ENCODE peak calls at places on chromosomes 5 and 9, in five cellular contexts. B is thyroid gland; I is RWPE2; Z is CD8-positive, alpha-beta T cell; L is left ventricle myocardium inferior. P is an unnamed sample.

GRCh38 chr5:141564216-141564692 is 54.5 kb downstream of the DIAPH1 start:
- DNase-seq in L (no peak), B (peak; percentile 67), I (no peak), Z (peak; percentile 66), P (no peak)

GRCh38 chr9:1947438-1947837 is 67.7 kb upstream of the SMARCA2 start:
- DNase-seq in Z (no peak), L (no peak), B (no peak), I (no peak), P (no peak)

GRCh38 chr5:14009575-14009974 is 65.1 kb upstream of the DNAH5 start:
- DNase-seq in B (no peak), I (no peak), L (no peak), Z (no peak), P (no peak)

GRCh38 chr5:61202213-61202612 is 39.9 kb upstream of the SMIM15 start:
- DNase-seq in Z (no peak), B (no peak), I (no peak), L (no peak), P (no peak)

GRCh38 chr9:23769307-23769935 is 56.6 kb downstream of the ELAVL2 start:
- DNase-seq in Z (no peak), B (no peak), I (peak; percentile 87), L (no peak), P (no peak)

GRCh38 chr9:101235105-101235866 is 149.5 kb downstream of the BAAT start:
- DNase-seq in B (no peak), Z (no peak), L (no peak), I (no peak), P (no peak)

GRCh38 chr9:7150153-7150890 is 392.5 kb downstream of the KDM4C start:
- DNase-seq in L (no peak), Z (peak; percentile 9), B (peak; percentile 59), I (no peak), P (no peak)

GRCh38 chr5:140224658-140225057 is 49.7 kb downstream of the CYSTM1 start:
- DNase-seq in B (no peak), I (no peak), L (no peak), Z (no peak), P (no peak)

GRCh38 chr5:172450861-172451695 is 3.2 kb downstream of the SH3PXD2B start:
- DNase-seq in I (peak; percentile 56), Z (peak; percentile 37), B (no peak), L (no peak), P (no peak)

GRCh38 chr5:152255411-152255810 is 149.7 kb downstream of the NMUR2 start:
- DNase-seq in L (no peak), B (no peak), I (no peak), Z (no peak), P (no peak)

GRCh38 chr5:142800776-142801494 is 30.8 kb downstream of the ARHGAP26 start:
- DNase-seq in B (no peak), L (no peak), I (no peak), Z (peak; percentile 51), P (no peak)

GRCh38 chr5:160353379-160353778 is 17.0 kb downstream of the C1QTNF2 start:
- DNase-seq in L (peak; percentile 46), I (no peak), B (no peak), Z (no peak), P (peak; percentile 51)

GRCh38 chr9:116103976-116104820 is 49.4 kb upstream of the PAPPA start:
- DNase-seq in I (no peak), Z (no peak), B (no peak), L (no peak), P (no peak)

GRCh38 chr5:151684690-151685361 is 1.9 kb downstream of the SPARC start:
- DNase-seq in I (no peak), L (no peak), B (peak; percentile 83), Z (no peak), P (no peak)

GRCh38 chr5:81222285-81222684 is 10.8 kb upstream of the CKMT2 start:
- DNase-seq in Z (no peak), B (no peak), I (no peak), L (no peak), P (no peak)

GRCh38 chr5:130164966-130165365 is 260.7 kb downstream of the CHSY3 start:
- DNase-seq in I (no peak), B (no peak), L (no peak), Z (no peak), P (no peak)

GRCh38 chr5:113110117-113110516 is 133.5 kb downstream of the DCP2 start:
- DNase-seq in B (no peak), Z (no peak), L (no peak), I (no peak), P (no peak)

GRCh38 chr5:124631874-124632550 is 114.4 kb downstream of the ZNF608 start:
- DNase-seq in I (no peak), B (no peak), L (no peak), Z (no peak), P (no peak)
- TF ChIP-seq CTCF in I (no peak), B (no peak), L (no peak), Z (no peak), P (no peak)

DNA sequence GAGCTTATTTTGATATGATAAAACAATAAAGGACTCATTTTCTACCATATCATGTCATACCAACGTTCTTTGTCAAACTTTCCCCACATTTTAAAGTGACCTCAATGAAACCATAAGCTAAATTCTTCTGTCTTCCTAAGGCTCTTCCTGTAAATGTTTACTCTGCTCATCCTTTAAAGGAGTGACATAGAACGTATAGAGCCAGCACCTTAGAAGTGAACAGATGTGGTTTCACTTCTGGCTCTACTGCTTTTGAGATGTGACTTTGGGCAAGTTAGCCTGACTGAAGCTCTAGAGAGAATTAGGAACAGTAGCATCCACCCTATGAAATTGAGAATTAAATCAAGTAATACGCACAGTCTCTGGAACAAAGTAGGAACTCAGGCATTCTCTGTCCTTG is 24.1 kb downstream of the SAR1B start:
- DNase-seq in Z (no peak), B (no peak), L (no peak), I (no peak), P (no peak)
- H3K27ac ChIP-seq in Z (no peak overlapping the region), B (no peak overlapping the region), L (peak overlapping the region; percentile 47), I (no peak overlapping the region), P (no peak overlapping the region)

DNA sequence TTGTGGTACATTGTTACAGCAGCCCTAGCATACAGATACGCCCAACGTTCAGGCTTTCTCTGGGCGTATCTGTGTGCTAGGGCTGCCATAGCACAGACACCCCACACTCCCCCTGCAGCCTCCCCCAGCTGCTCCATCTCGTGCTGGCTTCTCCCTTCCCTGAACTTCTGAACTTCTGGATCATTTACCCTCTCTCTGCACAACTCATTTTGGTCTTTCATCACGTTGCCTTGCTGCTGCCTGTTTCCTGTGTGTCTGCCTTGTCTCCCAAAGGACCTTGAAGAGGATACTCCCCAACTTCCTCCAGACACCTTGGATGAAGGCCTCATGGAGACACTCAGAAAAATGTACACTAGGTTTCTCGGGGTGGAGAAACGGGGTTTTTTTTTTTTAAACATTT is 37.3 kb downstream of the SLIT3 start:
- DNase-seq in Z (no peak), L (no peak), I (no peak), B (no peak), P (no peak)
- H3K4me3 ChIP-seq in Z (no peak overlapping the region), L (no peak overlapping the region), I (no peak overlapping the region), B (no peak overlapping the region), P (no peak overlapping the region)

DNA sequence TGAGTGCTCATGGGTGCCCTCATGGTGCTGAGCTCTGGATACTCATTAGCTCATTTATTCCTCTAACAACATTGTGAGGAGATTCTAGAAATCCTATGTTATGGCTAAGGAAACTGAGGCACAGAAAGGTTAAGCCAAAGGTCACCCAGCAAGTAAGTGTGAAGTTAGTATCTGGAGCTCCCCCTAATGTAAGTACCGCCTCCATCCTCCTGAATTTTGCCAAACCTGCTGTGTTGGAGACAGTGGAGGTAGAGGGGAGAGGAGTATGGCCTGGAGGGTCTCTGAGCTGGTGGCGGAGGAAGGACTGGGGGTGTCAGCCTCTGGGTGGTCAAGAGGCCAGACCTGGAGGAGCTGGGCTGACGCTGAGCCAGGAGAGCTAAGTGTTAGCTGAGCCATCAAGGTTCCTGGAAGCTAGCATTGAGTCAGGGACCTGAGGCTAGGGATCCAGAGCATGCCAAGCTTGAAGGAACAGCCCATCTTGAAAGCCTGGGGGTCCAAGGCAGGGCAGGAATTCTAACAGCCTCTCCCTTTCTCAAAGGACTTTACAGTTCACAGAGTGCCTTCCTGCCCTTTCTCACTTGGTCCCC is 114.8 kb downstream of the RGS3 start:
- DNase-seq in L (peak; percentile 14), I (no peak), Z (no peak), B (no peak), P (no peak)
- TF ChIP-seq CTCF in L (no peak), I (no peak), Z (no peak), B (no peak), P (no peak)

DNA sequence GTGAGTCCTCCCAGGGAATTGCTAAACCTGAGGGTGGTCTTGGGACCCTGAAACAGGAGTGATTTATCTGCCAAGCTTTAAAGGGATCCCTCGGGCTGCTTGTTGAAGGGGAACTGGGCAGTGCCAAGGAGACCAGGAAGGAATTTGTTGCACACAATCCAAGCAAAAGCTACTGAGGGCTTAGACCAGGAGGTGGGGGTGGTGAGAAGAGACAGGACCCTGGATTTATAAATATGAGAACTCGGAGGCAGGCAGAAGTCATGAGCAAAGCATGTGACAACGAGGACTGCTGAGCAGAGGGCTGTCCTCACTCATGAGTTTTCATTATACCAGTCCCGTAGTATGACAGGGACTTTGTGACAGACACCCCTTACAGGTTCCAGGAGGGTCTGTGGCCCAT is 237.3 kb downstream of the DRD1 start:
- DNase-seq in Z (no peak), B (no peak), I (no peak), L (no peak), P (no peak)
- H3K27ac ChIP-seq in Z (no peak overlapping the region), B (no peak overlapping the region), I (no peak overlapping the region), L (no peak overlapping the region), P (no peak overlapping the region)

GRCh38 chr9:126704157-126704941 is 90.6 kb downstream of the LMX1B start:
- DNase-seq in B (no peak), I (no peak), L (no peak), Z (peak; percentile 6), P (peak; percentile 49)
- H3K4me3 ChIP-seq in B (no peak overlapping the region), I (no peak overlapping the region), L (no peak overlapping the region), Z (no peak overlapping the region), P (no peak overlapping the region)